ENCODE peak calls at places on chromosomes 6 and 20, in four cellular contexts. F, P, K and O are unnamed samples.

GRCh38 chr6:115000736-115001135 is 657.9 kb upstream of the HS3ST5 start:
- DNase-seq in P (no peak), K (no peak), F (no peak), O (no peak)

GRCh38 chr20:21826946-21827345 is 121.5 kb downstream of the PAX1 start:
- DNase-seq in K (no peak), F (peak; percentile 52), P (no peak), O (no peak)

GRCh38 chr20:55415567-55416142 is 589.7 kb downstream of the CBLN4 start:
- DNase-seq in P (no peak), F (peak; percentile 78), K (no peak), O (no peak)

GRCh38 chr6:118659513-118660217 is 8.3 kb upstream of the CEP85L start:
- DNase-seq in K (no peak), P (no peak), F (no peak), O (peak; percentile 79)

GRCh38 chr6:158698876-158699440 is 49.1 kb downstream of the SYTL3 start:
- DNase-seq in P (peak; percentile 61), F (no peak), K (no peak), O (peak; percentile 60)

GRCh38 chr6:40740518-40740917 is 153.4 kb upstream of the LRFN2 start:
- DNase-seq in K (no peak), F (no peak), P (no peak), O (no peak)

GRCh38 chr20:32914031-32914430 is 55.3 kb downstream of the EFCAB8 start:
- DNase-seq in P (no peak), K (no peak), F (no peak), O (no peak)

GRCh38 chr20:36339646-36340592 is 33.8 kb downstream of the DLGAP4 start:
- DNase-seq in P (no peak), F (no peak), K (no peak), O (no peak)

GRCh38 chr6:140857734-140858380 is 1274.9 kb upstream of the GJE1 start:
- DNase-seq in K (peak; percentile 47), P (peak; percentile 95), F (peak; percentile 7), O (peak; percentile 99)

GRCh38 chr6:429515-430121 is 38.1 kb downstream of the IRF4 start:
- DNase-seq in P (no peak), F (no peak), K (no peak), O (no peak)

GRCh38 chr6:166253277-166254229 is 54.6 kb downstream of the PRR18 start:
- DNase-seq in K (no peak), P (no peak), F (peak; percentile 64), O (no peak)

GRCh38 chr6:148997863-148998262 is 251.0 kb downstream of the UST start:
- DNase-seq in F (peak; percentile 49), P (peak; percentile 73), K (peak; percentile 43), O (peak; percentile 86)

GRCh38 chr20:42986143-42986773 is 203.4 kb downstream of the PTPRT start:
- DNase-seq in K (no peak), F (no peak), P (no peak), O (no peak)

GRCh38 chr20:17833036-17833674 is 133.4 kb downstream of the BANF2 start:
- DNase-seq in F (no peak), K (no peak), P (peak; percentile 37), O (peak; percentile 62)

GRCh38 chr6:163536770-163537169 is 122.3 kb downstream of the QKI start:
- DNase-seq in K (peak; percentile 20), P (peak; percentile 54), F (no peak), O (peak; percentile 30)

GRCh38 chr6:15399651-15400470 is 154.0 kb downstream of the JARID2 start:
- DNase-seq in F (peak; percentile 93), P (peak; percentile 82), K (peak; percentile 69), O (peak; percentile 85)

GRCh38 chr6:33692760-33693158 is 18.7 kb downstream of the UQCC2 start:
- DNase-seq in F (no peak), P (peak; percentile 7), K (no peak), O (no peak)

GRCh38 chr6:15352884-15353283 is 107.0 kb downstream of the JARID2 start:
- DNase-seq in P (peak; percentile 42), K (no peak), F (peak; percentile 55), O (no peak)